ENCODE peak calls at places on chromosome 1, in five cellular contexts. One of them, this sample, is unnamed.
A peak's percentile ranks its signal among the peaks of the same experiment; 100 is the strongest.

GRCh38 chr1:108583757-108584156 is 23.9 kb downstream of the EEIG2 start:
- DNase-seq in T-helper 1 cell: no peak
- DNase-seq in prostate gland: no peak
- DNase-seq in GM12891: no peak
- DNase-seq in ecto neural progenitor cell: no peak
- DNase-seq in this sample: no peak

GRCh38 chr1:198641506-198641905 is 2.7 kb downstream of the PTPRC start:
- DNase-seq in T-helper 1 cell: no peak
- DNase-seq in prostate gland: no peak
- DNase-seq in GM12891: no peak
- DNase-seq in ecto neural progenitor cell: no peak
- DNase-seq in this sample: no peak

GRCh38 chr1:111505641-111506119 is 2.2 kb upstream of the ADORA3 start:
- DNase-seq in T-helper 1 cell: no peak
- DNase-seq in prostate gland: no peak
- DNase-seq in GM12891: no peak
- DNase-seq in ecto neural progenitor cell: no peak
- DNase-seq in this sample: no peak

GRCh38 chr1:201025571-201026002 is 2.1 kb upstream of the KIF21B start:
- DNase-seq in T-helper 1 cell: no peak
- DNase-seq in prostate gland: no peak
- DNase-seq in GM12891: no peak
- DNase-seq in ecto neural progenitor cell: peak; percentile 60
- DNase-seq in this sample: no peak

GRCh38 chr1:13754003-13754402 is 54.0 kb downstream of the PRDM2 start:
- DNase-seq in T-helper 1 cell: no peak
- DNase-seq in prostate gland: no peak
- DNase-seq in GM12891: no peak
- DNase-seq in ecto neural progenitor cell: no peak
- DNase-seq in this sample: no peak

GRCh38 chr1:8911416-8912309 is 33.2 kb upstream of the ENO1 start:
- DNase-seq in T-helper 1 cell: no peak
- DNase-seq in prostate gland: peak; percentile 23
- DNase-seq in GM12891: no peak
- DNase-seq in ecto neural progenitor cell: no peak
- DNase-seq in this sample: no peak

GRCh38 chr1:17059391-17060128 is 5.7 kb upstream of the SDHB start:
- DNase-seq in T-helper 1 cell: no peak
- DNase-seq in prostate gland: peak; percentile 66
- DNase-seq in GM12891: no peak
- DNase-seq in ecto neural progenitor cell: peak; percentile 81
- DNase-seq in this sample: no peak

GRCh38 chr1:155957411-155957915 is 16.0 kb downstream of the RXFP4 start:
- DNase-seq in T-helper 1 cell: no peak
- DNase-seq in prostate gland: no peak
- DNase-seq in GM12891: no peak
- DNase-seq in ecto neural progenitor cell: no peak
- DNase-seq in this sample: no peak

GRCh38 chr1:174569240-174569639 is 121.5 kb downstream of the GPR52 start:
- DNase-seq in T-helper 1 cell: no peak
- DNase-seq in prostate gland: no peak
- DNase-seq in GM12891: no peak
- DNase-seq in ecto neural progenitor cell: no peak
- DNase-seq in this sample: no peak

This sample was measured in effector CD8-positive, alpha-beta T cell.